ENCODE peak calls at places on chromosomes 13 and 19, in seven cellular contexts. B is stimulated activated naive CD4-positive, alpha-beta T cell; J is activated T-cell treated with anti-CD3 and anti-CD28 coated beads for 1 hour; M is astrocyte of the spinal cord; W is cardiac muscle cell; R is T-helper 2 cell; Q is activated naive CD4-positive, alpha-beta T cell. Y is an unnamed sample.

GRCh38 chr19:33781996-33782395 is 14.7 kb upstream of the KCTD15 start:
- DNase-seq in R (no peak), Q (no peak), J (no peak), B (no peak), M (peak), W (peak), Y (no peak)

GRCh38 chr13:28684257-28684656 is 25.3 kb downstream of the POMP start:
- DNase-seq in M (no peak), B (no peak), Q (no peak), R (no peak), J (no peak), W (no peak), Y (no peak)

GRCh38 chr19:49058592-49058991 is 1.0 kb upstream of the CGB7 start:
- DNase-seq in M (peak), W (peak), J (no peak), R (peak), B (no peak), Q (no peak), Y (no peak)

GRCh38 chr13:107202371-107203023 is 634.6 kb upstream of the ARGLU1 start:
- DNase-seq in B (no peak), W (peak), J (no peak), R (no peak), Q (no peak), M (peak), Y (no peak)

GRCh38 chr13:27044837-27045570 is 126.6 kb downstream of the USP12 start:
- DNase-seq in M (peak), B (no peak), R (peak), W (no peak), J (no peak), Q (no peak), Y (no peak)

GRCh38 chr19:32201661-32202060 is 143.7 kb upstream of the ZNF507 start:
- DNase-seq in W (peak), M (no peak), R (peak), Q (no peak), B (no peak), J (no peak), Y (no peak)

GRCh38 chr19:34244611-34245299 is 9.6 kb upstream of the GARRE1 start:
- DNase-seq in M (no peak), B (no peak), Q (no peak), R (no peak), W (no peak), J (no peak), Y (no peak)

GRCh38 chr19:35295453-35295791 is 3.5 kb downstream of the MAG start:
- DNase-seq in R (no peak), W (no peak), J (no peak), Q (no peak), M (no peak), B (no peak), Y (no peak)

GRCh38 chr13:94033830-94034642 is 445.4 kb downstream of the DCT start:
- DNase-seq in M (peak), R (no peak), B (no peak), J (no peak), Q (no peak), W (no peak), Y (no peak)

GRCh38 chr19:12796146-12797071 is 5.1 kb downstream of the JUNB start:
- DNase-seq in R (peak), M (peak), W (peak), J (peak), B (peak), Q (peak), Y (no peak)

GRCh38 chr19:46607441-46607841 is 6.3 kb downstream of the CALM3 start:
- DNase-seq in J (no peak), Q (no peak), B (no peak), M (no peak), W (no peak), R (no peak), Y (no peak)

GRCh38 chr19:39307233-39307821 is 11.1 kb downstream of the IFNL1 start:
- DNase-seq in J (no peak), R (no peak), Q (no peak), M (no peak), B (no peak), W (peak), Y (no peak)

GRCh38 chr19:13864513-13865242 is 12.3 kb upstream of the NANOS3 start:
- DNase-seq in Q (no peak), W (no peak), M (no peak), R (no peak), B (no peak), J (no peak), Y (no peak)

GRCh38 chr19:54439174-54439851 is 9.7 kb upstream of the LENG8 start:
- DNase-seq in J (no peak), B (no peak), R (peak), W (peak), Q (no peak), M (peak), Y (peak)

GRCh38 chr19:6531956-6532243 is 1.1 kb downstream of the TNFSF9 start:
- DNase-seq in R (no peak), B (no peak), W (no peak), M (no peak), J (no peak), Q (no peak), Y (no peak)

Y was measured in HL-60.